ENCODE peak calls at places on chromosomes 7 and 10, in eight cellular contexts. E is endothelial cell, M is breast epithelium, Z is body of pancreas, U is neural progenitor cell, W is SK-N-SH, D is PC-3, N is BE2C. C is an unnamed sample.

GRCh38 chr7:134289423-134289822 is 27.3 kb downstream of the SLC35B4 start:
- DNase-seq in W (no peak), Z (no peak), M (no peak), U (no peak), D (no peak), N (no peak), E (no peak), C (no peak)

GRCh38 chr10:78318305-78318704 is 284.6 kb downstream of the RPS24 start:
- DNase-seq in N (no peak), W (no peak), M (no peak), E (no peak), Z (no peak), D (no peak), U (no peak), C (no peak)

GRCh38 chr10:87090779-87091178 is 3.9 kb downstream of the GLUD1 start:
- DNase-seq in N (no peak), U (peak), W (no peak), E (no peak), D (no peak), Z (no peak), M (no peak), C (no peak)

GRCh38 chr10:96612052-96612830 is 25.4 kb upstream of the TM9SF3 start:
- DNase-seq in Z (no peak), D (peak), W (no peak), M (no peak), E (no peak), U (no peak), N (no peak), C (no peak)

GRCh38 chr10:55628260-55628701 is 732.8 kb downstream of the ZWINT start:
- DNase-seq in Z (no peak), D (no peak), M (no peak), N (peak), E (peak), U (peak), W (peak), C (peak)

GRCh38 chr10:30647089-30647488 is 17.5 kb upstream of the LYZL2 start:
- DNase-seq in U (no peak), E (no peak), D (no peak), Z (no peak), N (no peak), M (no peak), W (no peak), C (no peak)

GRCh38 chr7:26413007-26413691 is 121.5 kb downstream of the SNX10 start:
- DNase-seq in D (peak), E (no peak), U (no peak), W (peak), N (no peak), Z (no peak), M (no peak), C (no peak)

GRCh38 chr10:83166344-83166743 is 973.0 kb upstream of the GHITM start:
- DNase-seq in U (peak), E (peak), W (peak), D (no peak), N (peak), M (no peak), Z (peak), C (peak)

GRCh38 chr7:148854975-148855374 is 29.1 kb downstream of the EZH2 start:
- DNase-seq in E (no peak), U (no peak), W (peak), M (no peak), D (no peak), N (peak), Z (no peak), C (no peak)

GRCh38 chr10:28561531-28561930 is 28.6 kb downstream of the WAC start:
- DNase-seq in U (peak), W (no peak), D (no peak), M (no peak), Z (no peak), E (no peak), N (no peak), C (no peak)

GRCh38 chr10:29756476-29756875 is 121.7 kb upstream of the SVIL start:
- DNase-seq in W (no peak), D (no peak), U (no peak), M (no peak), N (no peak), E (no peak), Z (no peak), C (no peak)

GRCh38 chr7:46745700-46746090 is 824.6 kb upstream of the IGFBP3 start:
- DNase-seq in E (no peak), Z (no peak), W (no peak), U (no peak), N (no peak), M (no peak), D (peak), C (no peak)

GRCh38 chr7:155998328-155998691 is 186.0 kb upstream of the SHH start:
- DNase-seq in W (no peak), E (no peak), M (no peak), N (no peak), Z (no peak), U (no peak), D (no peak), C (no peak)

GRCh38 chr10:84204122-84204521 is 9.8 kb downstream of the CDHR1 start:
- DNase-seq in E (no peak), D (no peak), U (peak), N (no peak), W (peak), M (no peak), Z (no peak), C (no peak)

GRCh38 chr7:151076863-151077704 is 3.5 kb downstream of the FASTK start:
- DNase-seq in M (no peak), N (peak), U (peak), D (peak), Z (peak), E (peak), W (peak), C (no peak)
- TF ChIP-seq CTCF in M (no peak), N (peak), U (peak), D (peak), Z (no peak), E (peak), W (peak), C (peak)

DNA sequence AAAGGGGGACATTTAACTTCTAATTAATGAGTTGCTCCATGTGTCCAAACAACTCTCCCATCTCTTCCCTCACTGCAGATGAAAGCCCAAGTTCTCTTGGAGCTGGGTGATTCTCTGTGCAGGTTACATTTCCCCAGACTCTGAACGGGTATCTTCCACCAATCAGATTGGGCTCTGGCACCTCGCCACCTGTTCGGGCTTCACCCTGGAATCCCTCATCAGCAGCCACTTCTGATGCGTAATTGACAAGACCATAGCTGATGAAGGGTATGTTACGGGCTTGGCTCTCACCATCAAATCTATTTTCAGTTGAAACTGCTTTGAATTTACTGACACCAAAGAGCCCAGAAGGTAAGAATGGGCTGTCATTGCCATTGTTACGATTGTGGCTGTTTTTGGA is 165.1 kb downstream of the PLXNA4 start:
- DNase-seq in N (no peak), Z (no peak), W (no peak), E (no peak), U (no peak), D (no peak), M (no peak), C (no peak)
- TF ChIP-seq CTCF in N (no peak), Z (no peak), W (no peak), E (no peak), U (no peak), D (no peak), M (no peak), C (no peak)

GRCh38 chr10:6726924-6727323 is 146.8 kb upstream of the PRKCQ start:
- DNase-seq in D (no peak), U (no peak), N (no peak), W (no peak), Z (no peak), E (no peak), M (no peak), C (no peak)

GRCh38 chr10:6722616-6723004 is 142.5 kb upstream of the PRKCQ start:
- DNase-seq in D (no peak), U (no peak), E (no peak), N (no peak), M (no peak), Z (no peak), W (no peak), C (no peak)

GRCh38 chr10:6716521-6716920 is 136.4 kb upstream of the PRKCQ start:
- DNase-seq in U (no peak), N (no peak), E (no peak), D (no peak), Z (no peak), W (no peak), M (no peak), C (no peak)

GRCh38 chr10:6721964-6722615 is 142.0 kb upstream of the PRKCQ start:
- DNase-seq in D (peak), N (no peak), W (no peak), E (no peak), Z (no peak), U (no peak), M (peak), C (no peak)

DNA sequence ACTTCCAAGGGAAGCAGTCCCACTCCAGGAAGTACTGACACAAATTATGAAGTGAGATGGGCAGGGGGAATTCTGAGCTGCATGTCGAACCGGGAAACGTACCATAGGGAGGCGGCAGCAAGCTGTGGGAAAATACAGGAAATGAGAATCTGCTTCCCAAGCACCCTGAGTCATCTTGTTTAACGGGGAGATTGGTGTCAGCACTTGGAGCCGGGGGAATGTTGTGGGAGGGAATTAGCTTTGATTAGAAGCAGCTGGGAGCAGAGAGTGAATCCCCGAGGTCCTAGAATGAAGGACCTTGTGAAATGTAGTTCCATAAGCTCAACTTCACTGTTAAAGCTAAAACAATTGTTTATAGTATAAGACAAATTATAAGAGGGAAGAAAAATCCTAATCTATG is 141.4 kb upstream of the PRKCQ start:
- DNase-seq in U (no peak), Z (peak), E (peak), N (no peak), W (peak), M (no peak), D (peak), C (no peak)
- TF ChIP-seq CTCF in U (no peak), Z (no peak), E (no peak), N (no peak), W (peak), M (no peak), D (peak), C (no peak)

DNA sequence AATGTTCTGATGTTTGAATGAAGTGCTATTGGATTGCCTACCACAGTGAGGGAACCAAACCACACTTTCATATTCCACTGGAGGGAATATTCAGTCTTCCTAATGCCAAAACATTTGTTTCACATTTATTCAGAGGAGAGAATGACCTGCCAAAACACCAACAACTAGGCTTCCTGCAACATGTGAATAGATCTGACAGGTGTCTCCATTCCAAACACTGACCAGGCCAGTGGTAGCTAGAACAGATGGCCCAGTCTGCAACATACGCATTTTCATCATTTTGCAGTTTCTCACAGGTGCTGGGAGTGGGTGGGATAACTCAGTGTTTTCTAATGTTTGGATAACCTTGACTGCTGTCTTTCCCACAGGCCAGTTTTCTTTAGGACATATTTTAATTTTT is 110.0 kb downstream of the RELN start:
- DNase-seq in Z (no peak), M (no peak), E (no peak), U (no peak), D (no peak), W (peak), N (peak), C (no peak)
- TF ChIP-seq CTCF in Z (no peak), M (no peak), E (no peak), U (no peak), D (no peak), W (no peak), N (no peak), C (no peak)

GRCh38 chr10:89245802-89246201 is 5.8 kb downstream of the LIPA start:
- DNase-seq in W (no peak), U (no peak), Z (no peak), D (no peak), M (no peak), N (no peak), E (no peak), C (no peak)
- TF ChIP-seq CTCF in W (no peak), U (no peak), Z (no peak), D (no peak), M (no peak), N (no peak), E (no peak), C (no peak)

GRCh38 chr7:1309290-1309689 is 76.6 kb downstream of the UNCX start:
- DNase-seq in W (no peak), N (no peak), E (no peak), U (no peak), M (no peak), D (no peak), Z (no peak), C (no peak)
- TF ChIP-seq CTCF in W (no peak), N (no peak), E (no peak), U (no peak), M (no peak), D (no peak), Z (no peak), C (no peak)

C was measured in nephron progenitor cell.